ENCODE peak calls at places on chromosomes 12 and 14, in four cellular contexts. U, R, O and S are unnamed samples.

GRCh38 chr12:109557809-109558208 is 15.5 kb downstream of the MMAB start:
- DNase-seq in U (no peak), O (no peak), R (no peak), S (no peak)

GRCh38 chr12:57216014-57216891 is at the start of gene NXPH4:
- DNase-seq in U (peak; percentile 69), R (no peak), O (no peak), S (no peak)

GRCh38 chr12:51428256-51428655 is 3.6 kb downstream of the SLC4A8 start:
- DNase-seq in U (no peak), O (no peak), R (no peak), S (no peak)

GRCh38 chr14:68636597-68636996 is 156.3 kb downstream of the ZFP36L1 start:
- DNase-seq in U (no peak), O (peak; percentile 40), R (no peak), S (no peak)

GRCh38 chr12:27693403-27693802 is 2.8 kb upstream of the REP15 start:
- DNase-seq in O (no peak), U (no peak), R (no peak), S (no peak)

GRCh38 chr12:115227137-115227615 is 543.2 kb upstream of the TBX3 start:
- DNase-seq in O (no peak), U (no peak), R (peak; percentile 19), S (no peak)

GRCh38 chr12:19643635-19644034 is 204.3 kb downstream of the AEBP2 start:
- DNase-seq in U (no peak), O (no peak), R (no peak), S (no peak)

GRCh38 chr14:100815478-100816285 is 10.2 kb upstream of the MEG3 start:
- DNase-seq in O (no peak), R (no peak), U (no peak), S (no peak)

GRCh38 chr12:130456375-130457199 is 118.9 kb downstream of the PIWIL1 start:
- DNase-seq in R (no peak), O (no peak), U (peak; percentile 78), S (no peak)

GRCh38 chr14:93263416-93263815 is 56.4 kb downstream of the UBR7 start:
- DNase-seq in O (no peak), U (no peak), R (no peak), S (no peak)

GRCh38 chr12:65010437-65010836 is 110.7 kb downstream of the WIF1 start:
- DNase-seq in U (no peak), O (no peak), R (no peak), S (no peak)

GRCh38 chr14:32764131-32764530 is 174.5 kb upstream of the NPAS3 start:
- DNase-seq in U (no peak), O (no peak), R (no peak), S (no peak)

GRCh38 chr12:26845057-26845666 is 12.2 kb upstream of the ITPR2 start:
- DNase-seq in O (no peak), U (peak; percentile 82), R (peak; percentile 40), S (no peak)

GRCh38 chr14:72758993-72759392 is 134.9 kb downstream of the DPF3 start:
- DNase-seq in O (no peak), R (no peak), U (no peak), S (no peak)

GRCh38 chr14:64891839-64892375 is 12.2 kb upstream of the SPTB start:
- DNase-seq in O (no peak), R (no peak), U (peak; percentile 21), S (peak; percentile 75)

GRCh38 chr14:83993545-83993944 is 1536.4 kb upstream of the FLRT2 start:
- DNase-seq in U (no peak), R (no peak), O (no peak), S (no peak)

GRCh38 chr12:54759751-54760150 is 94.6 kb upstream of the MUCL1 start:
- DNase-seq in O (no peak), R (no peak), U (no peak), S (peak; percentile 64)

GRCh38 chr12:4045433-4045760 is 172.2 kb upstream of the PARP11 start:
- DNase-seq in O (no peak), U (no peak), R (no peak), S (no peak)

GRCh38 chr14:22886500-22887259 is 3.7 kb downstream of the REM2 start:
- DNase-seq in U (peak; percentile 86), O (peak; percentile 89), R (peak; percentile 35), S (no peak)

GRCh38 chr12:127435439-127435838 is 831.5 kb upstream of the TMEM132C start:
- DNase-seq in O (no peak), U (no peak), R (no peak), S (no peak)

GRCh38 chr14:28755930-28756895 is 10.4 kb upstream of the FOXG1 start:
- DNase-seq in U (no peak), O (no peak), R (no peak), S (no peak)

GRCh38 chr14:91369628-91370445 is 47.8 kb downstream of the CCDC88C start:
- DNase-seq in U (peak; percentile 61), O (no peak), R (peak; percentile 52), S (no peak)

GRCh38 chr14:59055439-59056045 is 132.9 kb upstream of the DAAM1 start:
- DNase-seq in R (peak; percentile 21), O (no peak), U (peak; percentile 46), S (peak; percentile 12)

GRCh38 chr12:119988788-119989618 is at the start of gene BICDL1:
- DNase-seq in R (peak; percentile 76), O (no peak), U (peak; percentile 99), S (peak; percentile 87)

GRCh38 chr12:6215932-6216494 is 15.8 kb downstream of the CD9 start:
- DNase-seq in R (peak; percentile 93), U (peak; percentile 81), O (peak; percentile 97), S (no peak)

GRCh38 chr12:62505786-62506185 is 39.2 kb downstream of the MON2 start:
- DNase-seq in O (no peak), U (no peak), R (no peak), S (no peak)

GRCh38 chr12:113880993-113881392 is 85.1 kb downstream of the RBM19 start:
- DNase-seq in U (no peak), R (no peak), O (no peak), S (no peak)

GRCh38 chr14:68143341-68143807 is 323.8 kb downstream of the RAD51B start:
- DNase-seq in U (peak; percentile 85), R (peak; percentile 89), O (peak; percentile 80), S (peak; percentile 91)

GRCh38 chr12:84779169-84779568 is 133.4 kb downstream of the SLC6A15 start:
- DNase-seq in O (no peak), R (no peak), U (no peak), S (no peak)

GRCh38 chr12:93447555-93448265 is 6.0 kb upstream of the UBE2N start:
- DNase-seq in R (no peak), U (no peak), O (no peak), S (no peak)

GRCh38 chr14:32821989-32822653 is 116.6 kb upstream of the NPAS3 start:
- DNase-seq in O (no peak), U (no peak), R (no peak), S (no peak)

GRCh38 chr14:80576401-80576800 is 365.1 kb upstream of the DIO2 start:
- DNase-seq in R (no peak), U (no peak), O (no peak), S (no peak)

GRCh38 chr12:55899035-55899434 is 28.7 kb downstream of the PYM1 start:
- DNase-seq in U (no peak), R (no peak), O (no peak), S (no peak)

DNA sequence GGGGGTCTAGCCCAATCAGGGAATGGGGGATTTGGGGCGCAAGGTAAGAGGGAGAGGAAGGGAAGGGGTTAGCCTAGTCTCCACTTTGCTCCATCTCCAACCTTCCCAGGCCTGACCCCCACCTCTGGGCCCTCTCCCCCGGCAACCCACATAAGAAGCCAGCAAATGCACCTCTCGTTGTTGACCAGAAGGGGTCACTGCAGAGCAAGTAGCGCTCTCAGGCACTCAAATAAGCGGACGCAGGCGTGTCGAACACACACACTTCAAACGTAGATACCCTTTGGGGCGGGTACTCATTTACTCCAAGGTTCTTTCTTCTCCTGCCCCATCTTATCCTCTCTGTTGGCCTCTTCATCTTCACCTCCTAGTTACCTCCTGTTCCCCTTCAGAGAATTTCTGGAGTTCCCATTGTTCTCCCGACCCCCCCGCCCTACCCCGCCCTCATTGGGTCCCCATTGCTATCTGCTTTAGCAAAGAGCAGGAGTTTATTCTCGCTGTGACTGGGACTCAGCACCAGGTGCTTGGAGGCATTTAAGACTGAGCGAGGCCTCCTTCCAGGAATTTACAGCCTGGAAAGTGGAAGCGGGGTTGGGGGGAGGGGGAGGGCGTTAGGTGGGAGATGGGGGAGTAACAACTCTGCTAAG is 1.5 kb upstream of the SRRM4 start:
- DNase-seq in U (peak; percentile 52), O (no peak), R (no peak), S (peak; percentile 62)
- H3K4me3 ChIP-seq in U (no peak overlapping the region), O (no peak overlapping the region), R (no peak overlapping the region), S (no peak overlapping the region)

DNA sequence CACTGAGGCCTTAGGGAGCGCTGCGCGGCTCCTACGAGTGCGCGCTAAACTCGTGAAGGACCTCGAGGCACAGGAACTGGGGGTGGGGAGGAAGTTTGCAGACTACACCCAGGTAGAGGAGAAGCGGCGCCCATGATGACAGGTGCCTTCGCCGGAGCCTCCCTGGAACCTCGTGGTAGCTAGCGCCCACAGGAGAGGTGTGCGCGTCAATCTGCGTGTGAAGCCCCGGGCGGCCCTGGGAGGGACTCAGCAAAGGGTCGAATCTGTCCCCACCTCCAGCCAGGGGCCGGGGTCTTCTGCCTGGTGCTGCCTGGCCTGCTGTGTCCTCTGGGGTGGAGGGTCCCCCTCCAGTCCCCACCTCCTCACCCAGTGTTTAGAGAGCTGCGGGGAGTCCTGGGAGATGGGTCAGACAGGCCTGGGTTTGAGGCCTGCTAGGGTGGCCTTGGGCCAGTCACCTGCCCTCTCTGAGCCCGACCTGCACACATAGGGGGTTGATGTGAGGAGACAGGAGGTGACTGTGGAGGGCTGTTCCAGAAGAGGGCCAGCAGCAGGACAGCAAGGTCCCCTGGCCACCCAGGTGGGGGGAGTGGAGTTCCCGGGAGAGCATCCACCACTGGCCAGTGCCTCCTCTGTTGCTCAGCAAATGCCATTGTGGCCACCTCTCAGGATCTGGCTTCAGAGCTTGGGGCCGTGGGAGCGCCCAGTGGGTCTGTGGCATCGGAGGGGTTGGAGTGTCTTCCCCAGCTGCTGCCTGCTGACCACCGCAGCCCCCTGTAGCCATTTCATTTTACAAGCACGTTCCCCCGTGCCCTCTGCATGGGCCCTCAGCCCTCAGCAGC is 20.2 kb upstream of the KIF26A start:
- DNase-seq in O (no peak), R (no peak), U (peak; percentile 2), S (no peak)
- H3K4me3 ChIP-seq in O (peak overlapping the region; percentile 78), R (peak overlapping the region; percentile 3), U (no peak overlapping the region), S (no peak overlapping the region)

GRCh38 chr12:131703161-131703560 is 7.7 kb upstream of the SFSWAP start:
- DNase-seq in O (no peak), U (no peak), R (no peak), S (peak; percentile 69)
- H3K4me3 ChIP-seq in O (no peak overlapping the region), U (no peak overlapping the region), R (no peak overlapping the region), S (no peak overlapping the region)

GRCh38 chr14:25048170-25049126 is 1.5 kb downstream of the STXBP6 start:
- DNase-seq in U (peak; percentile 77), R (peak; percentile 69), O (no peak), S (no peak)
- H3K4me3 ChIP-seq in U (peak overlapping the region; percentile 21), R (peak overlapping the region; percentile 6), O (peak overlapping the region; percentile 80), S (no peak overlapping the region)

DNA sequence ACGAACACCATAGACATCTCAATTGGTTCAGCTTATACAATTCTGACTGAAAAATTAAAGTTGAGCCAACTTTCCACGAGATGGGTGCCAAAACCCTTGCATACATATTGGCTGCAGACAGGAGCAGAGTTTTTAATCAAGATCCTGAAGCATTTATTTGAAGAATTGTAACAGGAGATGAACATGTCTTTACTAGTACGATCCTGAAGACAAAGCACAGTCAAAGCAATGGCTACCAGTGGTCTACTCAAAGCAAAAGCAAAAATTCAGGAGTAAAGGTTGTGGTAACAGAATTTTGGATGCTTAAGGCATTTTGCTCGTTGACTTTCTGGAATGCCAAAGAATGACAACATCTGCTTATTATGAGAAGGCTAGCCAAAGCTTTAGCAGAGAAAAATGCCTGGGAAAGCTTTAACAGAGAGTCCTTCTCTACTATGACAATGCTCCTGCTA is 20.7 kb downstream of the ZDHHC17 start:
- DNase-seq in U (no peak), R (no peak), O (no peak), S (no peak)
- H3K4me3 ChIP-seq in U (no peak overlapping the region), R (no peak overlapping the region), O (peak overlapping the region; percentile 57), S (no peak overlapping the region)